ENCODE peak calls at places on chromosomes 6 and 20, in eight cellular contexts. One of them, this sample, is unnamed.

GRCh38 chr6:33140556-33140955 is 51.7 kb downstream of the COL11A2 start:
- DNase-seq in RWPE1: no peak
- DNase-seq in activated CD4-positive, alpha-beta T cell treated with anti-CD3 and anti-CD28 coated beads, Interleukin-2, amount 50 U/mL, for 1 hour: no peak
- DNase-seq in A673: no peak
- DNase-seq in RPMI7951: no peak
- DNase-seq in osteocyte: no peak
- DNase-seq in fibroblast of mammary gland: no peak
- DNase-seq in AG09309: no peak
- DNase-seq in this sample: no peak

GRCh38 chr6:157774153-157775135 is 48.6 kb upstream of the SNX9 start:
- DNase-seq in fibroblast of mammary gland: no peak
- DNase-seq in osteocyte: no peak
- DNase-seq in RWPE1: no peak
- DNase-seq in activated CD4-positive, alpha-beta T cell treated with anti-CD3 and anti-CD28 coated beads, Interleukin-2, amount 50 U/mL, for 1 hour: no peak
- DNase-seq in RPMI7951: no peak
- DNase-seq in A673: peak
- DNase-seq in AG09309: no peak
- DNase-seq in this sample: peak

GRCh38 chr20:13017883-13018535 is 9.2 kb downstream of the SPTLC3 start:
- DNase-seq in activated CD4-positive, alpha-beta T cell treated with anti-CD3 and anti-CD28 coated beads, Interleukin-2, amount 50 U/mL, for 1 hour: no peak
- DNase-seq in fibroblast of mammary gland: peak
- DNase-seq in osteocyte: no peak
- DNase-seq in RWPE1: no peak
- DNase-seq in A673: no peak
- DNase-seq in AG09309: no peak
- DNase-seq in RPMI7951: no peak
- DNase-seq in this sample: peak

GRCh38 chr20:7841967-7842301 is 98.3 kb downstream of the HAO1 start:
- DNase-seq in activated CD4-positive, alpha-beta T cell treated with anti-CD3 and anti-CD28 coated beads, Interleukin-2, amount 50 U/mL, for 1 hour: no peak
- DNase-seq in RPMI7951: peak
- DNase-seq in AG09309: peak
- DNase-seq in osteocyte: no peak
- DNase-seq in A673: peak
- DNase-seq in fibroblast of mammary gland: peak
- DNase-seq in RWPE1: peak
- DNase-seq in this sample: peak

GRCh38 chr6:115540077-115540869 is 520.4 kb downstream of the FRK start:
- DNase-seq in A673: no peak
- DNase-seq in fibroblast of mammary gland: no peak
- DNase-seq in RWPE1: no peak
- DNase-seq in activated CD4-positive, alpha-beta T cell treated with anti-CD3 and anti-CD28 coated beads, Interleukin-2, amount 50 U/mL, for 1 hour: no peak
- DNase-seq in AG09309: no peak
- DNase-seq in osteocyte: no peak
- DNase-seq in RPMI7951: no peak
- DNase-seq in this sample: no peak

GRCh38 chr6:157244175-157244574 is 79.1 kb downstream of the TMEM242 start:
- DNase-seq in osteocyte: no peak
- DNase-seq in RWPE1: no peak
- DNase-seq in fibroblast of mammary gland: peak
- DNase-seq in A673: peak
- DNase-seq in AG09309: peak
- DNase-seq in activated CD4-positive, alpha-beta T cell treated with anti-CD3 and anti-CD28 coated beads, Interleukin-2, amount 50 U/mL, for 1 hour: no peak
- DNase-seq in RPMI7951: no peak
- DNase-seq in this sample: peak

GRCh38 chr20:11454966-11455799 is 462.5 kb upstream of the BTBD3 start:
- DNase-seq in AG09309: peak
- DNase-seq in RPMI7951: peak
- DNase-seq in osteocyte: no peak
- DNase-seq in A673: peak
- DNase-seq in RWPE1: peak
- DNase-seq in activated CD4-positive, alpha-beta T cell treated with anti-CD3 and anti-CD28 coated beads, Interleukin-2, amount 50 U/mL, for 1 hour: no peak
- DNase-seq in fibroblast of mammary gland: peak
- DNase-seq in this sample: peak

GRCh38 chr20:4226330-4227084 is 211.1 kb upstream of the RNF24 start:
- DNase-seq in fibroblast of mammary gland: no peak
- DNase-seq in activated CD4-positive, alpha-beta T cell treated with anti-CD3 and anti-CD28 coated beads, Interleukin-2, amount 50 U/mL, for 1 hour: no peak
- DNase-seq in RPMI7951: no peak
- DNase-seq in RWPE1: no peak
- DNase-seq in osteocyte: no peak
- DNase-seq in AG09309: no peak
- DNase-seq in A673: no peak
- DNase-seq in this sample: no peak

GRCh38 chr20:7856756-7857155 is 83.5 kb downstream of the HAO1 start:
- DNase-seq in A673: peak
- DNase-seq in fibroblast of mammary gland: peak
- DNase-seq in activated CD4-positive, alpha-beta T cell treated with anti-CD3 and anti-CD28 coated beads, Interleukin-2, amount 50 U/mL, for 1 hour: no peak
- DNase-seq in RWPE1: peak
- DNase-seq in RPMI7951: peak
- DNase-seq in osteocyte: no peak
- DNase-seq in AG09309: peak
- DNase-seq in this sample: peak

GRCh38 chr6:13431861-13432465 is 55.4 kb downstream of the GFOD1 start:
- DNase-seq in activated CD4-positive, alpha-beta T cell treated with anti-CD3 and anti-CD28 coated beads, Interleukin-2, amount 50 U/mL, for 1 hour: no peak
- DNase-seq in RWPE1: no peak
- DNase-seq in RPMI7951: peak
- DNase-seq in fibroblast of mammary gland: peak
- DNase-seq in osteocyte: no peak
- DNase-seq in AG09309: no peak
- DNase-seq in A673: no peak
- DNase-seq in this sample: no peak

GRCh38 chr6:21946298-21946783 is 350.5 kb downstream of the PRL start:
- DNase-seq in osteocyte: no peak
- DNase-seq in RWPE1: no peak
- DNase-seq in AG09309: peak
- DNase-seq in activated CD4-positive, alpha-beta T cell treated with anti-CD3 and anti-CD28 coated beads, Interleukin-2, amount 50 U/mL, for 1 hour: no peak
- DNase-seq in A673: peak
- DNase-seq in fibroblast of mammary gland: peak
- DNase-seq in RPMI7951: peak
- DNase-seq in this sample: peak

GRCh38 chr6:53241936-53242335 is 93.3 kb upstream of the GCM1 start:
- DNase-seq in RWPE1: no peak
- DNase-seq in RPMI7951: peak
- DNase-seq in fibroblast of mammary gland: no peak
- DNase-seq in activated CD4-positive, alpha-beta T cell treated with anti-CD3 and anti-CD28 coated beads, Interleukin-2, amount 50 U/mL, for 1 hour: no peak
- DNase-seq in AG09309: no peak
- DNase-seq in A673: no peak
- DNase-seq in osteocyte: no peak
- DNase-seq in this sample: no peak

GRCh38 chr6:90227165-90227564 is 69.5 kb downstream of the BACH2 start:
- DNase-seq in fibroblast of mammary gland: no peak
- DNase-seq in AG09309: no peak
- DNase-seq in A673: no peak
- DNase-seq in RWPE1: no peak
- DNase-seq in activated CD4-positive, alpha-beta T cell treated with anti-CD3 and anti-CD28 coated beads, Interleukin-2, amount 50 U/mL, for 1 hour: no peak
- DNase-seq in RPMI7951: peak
- DNase-seq in osteocyte: no peak
- DNase-seq in this sample: no peak

GRCh38 chr6:166614171-166614583 is 12.9 kb downstream of the RPS6KA2 start:
- DNase-seq in AG09309: no peak
- DNase-seq in A673: no peak
- DNase-seq in fibroblast of mammary gland: no peak
- DNase-seq in RWPE1: no peak
- DNase-seq in activated CD4-positive, alpha-beta T cell treated with anti-CD3 and anti-CD28 coated beads, Interleukin-2, amount 50 U/mL, for 1 hour: no peak
- DNase-seq in RPMI7951: no peak
- DNase-seq in osteocyte: no peak
- DNase-seq in this sample: no peak

GRCh38 chr20:12984069-12984765 is 24.6 kb upstream of the SPTLC3 start:
- DNase-seq in RWPE1: no peak
- DNase-seq in osteocyte: no peak
- DNase-seq in fibroblast of mammary gland: no peak
- DNase-seq in AG09309: peak
- DNase-seq in RPMI7951: peak
- DNase-seq in activated CD4-positive, alpha-beta T cell treated with anti-CD3 and anti-CD28 coated beads, Interleukin-2, amount 50 U/mL, for 1 hour: no peak
- DNase-seq in A673: no peak
- DNase-seq in this sample: peak

GRCh38 chr6:119720160-119720559 is 370.6 kb upstream of the MAN1A1 start:
- DNase-seq in fibroblast of mammary gland: peak
- DNase-seq in osteocyte: no peak
- DNase-seq in RPMI7951: peak
- DNase-seq in A673: peak
- DNase-seq in AG09309: no peak
- DNase-seq in activated CD4-positive, alpha-beta T cell treated with anti-CD3 and anti-CD28 coated beads, Interleukin-2, amount 50 U/mL, for 1 hour: no peak
- DNase-seq in RWPE1: no peak
- DNase-seq in this sample: peak

GRCh38 chr20:35012227-35013069 is 56.8 kb downstream of the MYH7B start:
- DNase-seq in fibroblast of mammary gland: peak
- DNase-seq in A673: no peak
- DNase-seq in osteocyte: peak
- DNase-seq in RPMI7951: no peak
- DNase-seq in AG09309: no peak
- DNase-seq in RWPE1: no peak
- DNase-seq in activated CD4-positive, alpha-beta T cell treated with anti-CD3 and anti-CD28 coated beads, Interleukin-2, amount 50 U/mL, for 1 hour: no peak
- DNase-seq in this sample: peak

GRCh38 chr20:50077818-50078601 is 34.9 kb downstream of the UBE2V1 start:
- DNase-seq in RPMI7951: no peak
- DNase-seq in fibroblast of mammary gland: no peak
- DNase-seq in RWPE1: no peak
- DNase-seq in activated CD4-positive, alpha-beta T cell treated with anti-CD3 and anti-CD28 coated beads, Interleukin-2, amount 50 U/mL, for 1 hour: no peak
- DNase-seq in AG09309: no peak
- DNase-seq in A673: no peak
- DNase-seq in osteocyte: no peak
- DNase-seq in this sample: no peak

GRCh38 chr6:7242835-7243187 is 70.2 kb downstream of the SSR1 start:
- DNase-seq in fibroblast of mammary gland: no peak
- DNase-seq in osteocyte: no peak
- DNase-seq in RPMI7951: no peak
- DNase-seq in AG09309: no peak
- DNase-seq in A673: no peak
- DNase-seq in activated CD4-positive, alpha-beta T cell treated with anti-CD3 and anti-CD28 coated beads, Interleukin-2, amount 50 U/mL, for 1 hour: no peak
- DNase-seq in RWPE1: no peak
- DNase-seq in this sample: no peak

GRCh38 chr6:98041072-98041471 is 758.1 kb upstream of the MMS22L start:
- DNase-seq in activated CD4-positive, alpha-beta T cell treated with anti-CD3 and anti-CD28 coated beads, Interleukin-2, amount 50 U/mL, for 1 hour: no peak
- DNase-seq in A673: no peak
- DNase-seq in osteocyte: no peak
- DNase-seq in AG09309: no peak
- DNase-seq in RWPE1: no peak
- DNase-seq in RPMI7951: no peak
- DNase-seq in fibroblast of mammary gland: no peak
- DNase-seq in this sample: no peak

This sample was measured in fibroblast of the aortic adventitia.